ENCODE peak calls at places on chromosomes 13 and 19, in seven cellular contexts. C is NCI-H774; H is EL; E is SHP77 treated with DMSO at 0.1 percent for 48 hours; G is pons; U is progenitor cell of endocrine pancreas; R is activated CD8-positive, alpha-beta memory T cell treated with anti-CD3 and anti-CD28 coated beads for 1 hour. O is an unnamed sample.

GRCh38 chr19:44509478-44509877 is 9.2 kb upstream of the ZNF180 start:
- DNase-seq in C (no peak), H (no peak), E (no peak), G (no peak), U (no peak), R (no peak), O (no peak)

GRCh38 chr19:6947745-6948144 is 60.4 kb downstream of the ADGRE1 start:
- DNase-seq in C (no peak), H (peak), E (no peak), G (no peak), U (no peak), R (no peak), O (no peak)

GRCh38 chr13:112711528-112712265 is 21.9 kb downstream of the ATP11A start:
- DNase-seq in C (peak), H (peak), E (no peak), G (peak), U (peak), R (no peak), O (no peak)

GRCh38 chr19:18510216-18510615 is 11.7 kb downstream of the ELL start:
- DNase-seq in C (no peak), H (no peak), E (no peak), G (no peak), U (no peak), R (no peak), O (no peak)

GRCh38 chr19:38704488-38705026 is 39.7 kb downstream of the CAPN12 start:
- DNase-seq in C (no peak), H (no peak), E (no peak), G (no peak), U (no peak), R (no peak), O (no peak)

GRCh38 chr19:12973236-12973635 is 3.9 kb downstream of the DAND5 start:
- DNase-seq in C (no peak), H (no peak), E (no peak), G (no peak), U (no peak), R (no peak), O (no peak)

GRCh38 chr13:95301947-95302386 is 716 bp upstream of the ABCC4 start:
- DNase-seq in C (no peak), H (no peak), E (no peak), G (no peak), U (no peak), R (no peak), O (no peak)

GRCh38 chr13:113901231-113901630 is 37.4 kb upstream of the GAS6 start:
- DNase-seq in C (no peak), H (no peak), E (no peak), G (no peak), U (no peak), R (no peak), O (no peak)

GRCh38 chr19:47122359-47123335 is 8.0 kb upstream of the SAE1 start:
- DNase-seq in C (no peak), H (peak), E (no peak), G (no peak), U (no peak), R (no peak), O (no peak)

GRCh38 chr19:8487137-8487851 is 15.1 kb downstream of the PRAM1 start:
- DNase-seq in C (no peak), H (no peak), E (no peak), G (peak), U (no peak), R (peak), O (no peak)

GRCh38 chr13:109154546-109154945 is 525.1 kb downstream of the MYO16 start:
- DNase-seq in C (no peak), H (peak), E (peak), G (no peak), U (no peak), R (no peak), O (no peak)

GRCh38 chr19:5149508-5149907 is 180.6 kb downstream of the KDM4B start:
- DNase-seq in C (no peak), H (no peak), E (no peak), G (no peak), U (no peak), R (no peak), O (no peak)

GRCh38 chr19:55528030-55528801 is 8.7 kb downstream of the SBK2 start:
- DNase-seq in C (peak), H (no peak), E (peak), G (no peak), U (no peak), R (no peak), O (peak)

GRCh38 chr19:28569132-28570114 is 643.5 kb downstream of the UQCRFS1 start:
- DNase-seq in C (no peak), H (no peak), E (no peak), G (no peak), U (no peak), R (no peak), O (no peak)

O was measured in cerebellar nuclear complex.